ENCODE peak calls at places on chromosomes 6 and 20, in six cellular contexts. One of them, this sample, is unnamed.

GRCh38 chr20:59144179-59144830 is 19.3 kb upstream of the ZNF831 start:
- DNase-seq in right cardiac atrium: no peak
- DNase-seq in stomach: no peak
- DNase-seq in HL-60: no peak
- DNase-seq in SK-N-SH: no peak
- DNase-seq in heart right ventricle: no peak
- DNase-seq in this sample: no peak

GRCh38 chr6:104771258-104771832 is 88.4 kb downstream of the HACE1 start:
- DNase-seq in right cardiac atrium: no peak
- DNase-seq in stomach: no peak
- DNase-seq in heart right ventricle: no peak
- DNase-seq in SK-N-SH: peak; percentile 39
- DNase-seq in HL-60: no peak
- DNase-seq in this sample: no peak

GRCh38 chr6:28446818-28447511 is 3.7 kb upstream of the ZSCAN23 start:
- DNase-seq in SK-N-SH: peak; percentile 60
- DNase-seq in right cardiac atrium: no peak
- DNase-seq in heart right ventricle: no peak
- DNase-seq in stomach: no peak
- DNase-seq in HL-60: no peak
- DNase-seq in this sample: no peak

GRCh38 chr20:6613280-6613861 is 154.1 kb upstream of the BMP2 start:
- DNase-seq in SK-N-SH: no peak
- DNase-seq in stomach: no peak
- DNase-seq in right cardiac atrium: no peak
- DNase-seq in heart right ventricle: no peak
- DNase-seq in HL-60: no peak
- DNase-seq in this sample: no peak

GRCh38 chr6:144580771-144581170 is 295.6 kb downstream of the UTRN start:
- DNase-seq in SK-N-SH: no peak
- DNase-seq in HL-60: no peak
- DNase-seq in stomach: no peak
- DNase-seq in heart right ventricle: no peak
- DNase-seq in right cardiac atrium: no peak
- DNase-seq in this sample: no peak

GRCh38 chr20:46743088-46743487 is 33.6 kb downstream of the SLC2A10 start:
- DNase-seq in heart right ventricle: no peak
- DNase-seq in right cardiac atrium: no peak
- DNase-seq in stomach: no peak
- DNase-seq in HL-60: no peak
- DNase-seq in SK-N-SH: no peak
- DNase-seq in this sample: no peak

GRCh38 chr20:42179768-42180167 is 561.6 kb upstream of the CHD6 start:
- DNase-seq in heart right ventricle: no peak
- DNase-seq in right cardiac atrium: no peak
- DNase-seq in SK-N-SH: no peak
- DNase-seq in HL-60: peak; percentile 22
- DNase-seq in stomach: no peak
- DNase-seq in this sample: no peak

GRCh38 chr6:148566664-148567350 is 180.0 kb upstream of the UST start:
- DNase-seq in right cardiac atrium: no peak
- DNase-seq in stomach: no peak
- DNase-seq in heart right ventricle: no peak
- DNase-seq in SK-N-SH: no peak
- DNase-seq in HL-60: no peak
- DNase-seq in this sample: no peak

GRCh38 chr20:42530855-42531674 is 658.6 kb downstream of the PTPRT start:
- DNase-seq in SK-N-SH: peak; percentile 54
- DNase-seq in stomach: no peak
- DNase-seq in right cardiac atrium: no peak
- DNase-seq in heart right ventricle: peak; percentile 10
- DNase-seq in HL-60: peak; percentile 5
- DNase-seq in this sample: no peak

GRCh38 chr6:97437087-97437486 is 154.1 kb upstream of the MMS22L start:
- DNase-seq in stomach: no peak
- DNase-seq in right cardiac atrium: no peak
- DNase-seq in SK-N-SH: peak; percentile 42
- DNase-seq in heart right ventricle: no peak
- DNase-seq in HL-60: no peak
- DNase-seq in this sample: no peak

GRCh38 chr6:14077193-14077853 is 40.2 kb upstream of the CD83 start:
- DNase-seq in HL-60: no peak
- DNase-seq in right cardiac atrium: no peak
- DNase-seq in SK-N-SH: no peak
- DNase-seq in stomach: no peak
- DNase-seq in heart right ventricle: no peak
- DNase-seq in this sample: no peak

GRCh38 chr6:33732819-33733218 is 13.9 kb downstream of the IP6K3 start:
- DNase-seq in right cardiac atrium: no peak
- DNase-seq in SK-N-SH: no peak
- DNase-seq in stomach: no peak
- DNase-seq in heart right ventricle: no peak
- DNase-seq in HL-60: no peak
- DNase-seq in this sample: no peak

GRCh38 chr20:15011631-15012030 is 674.2 kb upstream of the FLRT3 start:
- DNase-seq in right cardiac atrium: no peak
- DNase-seq in heart right ventricle: no peak
- DNase-seq in SK-N-SH: peak; percentile 27
- DNase-seq in stomach: no peak
- DNase-seq in HL-60: no peak
- DNase-seq in this sample: no peak

GRCh38 chr20:32823737-32824588 is 4.2 kb downstream of the MAPRE1 start:
- DNase-seq in heart right ventricle: no peak
- DNase-seq in SK-N-SH: no peak
- DNase-seq in right cardiac atrium: no peak
- DNase-seq in stomach: no peak
- DNase-seq in HL-60: peak; percentile 75
- DNase-seq in this sample: no peak

GRCh38 chr6:158926429-158926828 is 73.6 kb downstream of the RSPH3 start:
- DNase-seq in SK-N-SH: no peak
- DNase-seq in right cardiac atrium: no peak
- DNase-seq in stomach: no peak
- DNase-seq in heart right ventricle: no peak
- DNase-seq in HL-60: no peak
- DNase-seq in this sample: no peak

GRCh38 chr20:45890077-45890996 is 671 bp downstream of the NEURL2 start:
- DNase-seq in right cardiac atrium: peak; percentile 93
- DNase-seq in heart right ventricle: peak; percentile 87
- DNase-seq in stomach: peak; percentile 83
- DNase-seq in SK-N-SH: peak; percentile 91
- DNase-seq in HL-60: peak; percentile 22
- DNase-seq in this sample: peak; percentile 86

GRCh38 chr20:52859156-52859887 is 112.8 kb upstream of the TSHZ2 start:
- DNase-seq in heart right ventricle: peak; percentile 15
- DNase-seq in stomach: peak; percentile 27
- DNase-seq in right cardiac atrium: no peak
- DNase-seq in SK-N-SH: peak; percentile 58
- DNase-seq in HL-60: no peak
- DNase-seq in this sample: peak; percentile 26

GRCh38 chr6:10510592-10511367 is 10.4 kb upstream of the GCNT2 start:
- DNase-seq in SK-N-SH: peak; percentile 71
- DNase-seq in HL-60: peak; percentile 78
- DNase-seq in heart right ventricle: peak; percentile 65
- DNase-seq in right cardiac atrium: peak; percentile 83
- DNase-seq in stomach: peak; percentile 75
- DNase-seq in this sample: peak; percentile 63

GRCh38 chr6:41702771-41703494 is 32.5 kb downstream of the TFEB start:
- DNase-seq in right cardiac atrium: no peak
- DNase-seq in stomach: no peak
- DNase-seq in HL-60: no peak
- DNase-seq in SK-N-SH: no peak
- DNase-seq in heart right ventricle: no peak
- DNase-seq in this sample: no peak

DNA sequence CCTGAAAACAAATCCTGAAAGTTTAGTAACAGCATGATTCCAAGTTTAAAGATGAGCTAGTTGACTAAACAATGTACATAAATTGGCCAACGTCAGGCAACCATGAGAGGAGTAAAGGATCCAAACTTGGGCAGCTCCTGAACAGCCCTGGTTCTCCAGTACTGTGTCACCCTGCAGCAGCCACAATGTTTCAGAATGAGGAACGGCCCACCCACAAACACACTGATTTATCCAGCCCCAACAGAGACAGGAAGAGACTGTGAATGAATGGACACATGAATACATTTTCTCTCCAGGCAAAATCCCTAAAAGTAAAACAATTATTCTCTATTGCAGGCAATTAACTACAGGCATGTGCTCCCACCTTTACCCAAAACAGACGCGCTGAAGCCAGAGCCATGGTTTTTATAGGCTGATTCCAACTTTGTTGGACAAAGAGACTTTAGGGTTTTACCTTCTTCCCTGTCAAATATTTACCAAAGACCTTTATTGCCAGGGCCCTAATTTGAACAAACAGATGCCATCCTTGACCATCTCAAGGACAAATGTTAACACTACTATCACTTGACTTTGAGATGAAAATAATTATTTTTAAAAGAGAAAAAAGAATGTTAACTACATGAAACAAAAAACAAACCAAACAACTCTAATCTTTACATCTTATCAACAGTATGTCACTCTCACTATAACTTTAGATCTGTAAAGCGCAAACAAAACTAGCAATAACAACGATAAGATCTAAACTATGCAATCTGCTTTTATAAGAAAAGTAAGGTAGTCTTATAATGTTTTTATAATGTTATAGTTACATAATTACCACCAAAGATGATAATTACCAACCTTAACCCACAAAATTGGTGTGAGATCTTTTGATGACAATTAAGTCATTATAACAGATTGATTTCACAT is 22.9 kb downstream of the CNKSR3 start:
- DNase-seq in stomach: no peak
- DNase-seq in right cardiac atrium: no peak
- DNase-seq in SK-N-SH: peak; percentile 43
- DNase-seq in HL-60: no peak
- DNase-seq in heart right ventricle: no peak
- DNase-seq in this sample: no peak
- H3K27ac ChIP-seq in stomach: no peak overlapping the region
- H3K27ac ChIP-seq in right cardiac atrium: no peak overlapping the region
- H3K27ac ChIP-seq in SK-N-SH: peak overlapping the region; percentile 60
- H3K27ac ChIP-seq in HL-60: no peak overlapping the region
- H3K27ac ChIP-seq in heart right ventricle: no peak overlapping the region
- H3K27ac ChIP-seq in this sample: no peak overlapping the region

DNA sequence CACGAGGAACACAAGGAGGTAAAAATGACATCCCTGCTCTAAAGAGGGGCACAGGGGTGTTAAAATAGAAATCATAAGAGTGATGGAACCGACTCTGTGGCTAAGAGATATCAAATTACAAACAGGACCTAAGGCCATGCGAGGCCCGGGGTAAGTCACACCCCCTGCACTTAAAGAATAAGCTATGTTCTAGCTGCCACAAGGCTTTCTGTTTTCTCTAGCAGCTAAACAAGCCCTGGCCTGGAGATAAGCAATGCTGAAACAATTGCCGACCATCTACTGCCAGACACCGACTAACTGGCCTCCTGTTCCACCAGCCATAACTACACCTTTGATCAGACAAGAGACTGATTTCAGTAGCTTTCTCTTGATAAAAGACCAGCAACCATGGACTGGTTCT is 32.4 kb downstream of the MDGA1 start:
- DNase-seq in SK-N-SH: no peak
- DNase-seq in HL-60: no peak
- DNase-seq in stomach: peak; percentile 30
- DNase-seq in right cardiac atrium: no peak
- DNase-seq in heart right ventricle: no peak
- DNase-seq in this sample: no peak
- H3K27ac ChIP-seq in SK-N-SH: peak overlapping the region; percentile 70
- H3K27ac ChIP-seq in HL-60: no peak overlapping the region
- H3K27ac ChIP-seq in stomach: no peak overlapping the region
- H3K27ac ChIP-seq in right cardiac atrium: no peak overlapping the region
- H3K27ac ChIP-seq in heart right ventricle: no peak overlapping the region
- H3K27ac ChIP-seq in this sample: no peak overlapping the region

DNA sequence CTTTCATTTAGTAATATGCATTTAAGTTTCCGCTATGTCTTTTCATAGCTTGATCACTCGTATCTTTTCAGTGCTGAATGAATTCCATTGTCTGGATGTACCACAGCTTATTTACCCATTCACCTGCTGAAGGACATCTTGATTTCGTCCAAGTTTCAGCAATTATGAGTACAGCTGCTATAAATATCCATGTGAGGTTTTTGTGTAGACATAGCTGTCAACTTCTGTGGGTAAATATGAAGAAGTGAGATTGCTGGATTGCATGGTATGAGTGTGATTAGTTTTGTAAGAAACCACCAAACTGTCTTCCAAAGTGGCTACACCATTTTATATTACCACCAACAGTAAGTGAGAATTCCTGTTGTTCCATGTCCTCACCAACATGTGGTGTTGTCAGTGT is 79.2 kb upstream of the STMND1 start:
- DNase-seq in heart right ventricle: no peak
- DNase-seq in HL-60: no peak
- DNase-seq in right cardiac atrium: no peak
- DNase-seq in SK-N-SH: no peak
- DNase-seq in stomach: no peak
- DNase-seq in this sample: no peak
- H3K27ac ChIP-seq in heart right ventricle: no peak overlapping the region
- H3K27ac ChIP-seq in HL-60: no peak overlapping the region
- H3K27ac ChIP-seq in right cardiac atrium: no peak overlapping the region
- H3K27ac ChIP-seq in SK-N-SH: no peak overlapping the region
- H3K27ac ChIP-seq in stomach: no peak overlapping the region
- H3K27ac ChIP-seq in this sample: no peak overlapping the region

GRCh38 chr20:19880256-19881079 is 122.4 kb downstream of the RIN2 start:
- DNase-seq in right cardiac atrium: no peak
- DNase-seq in heart right ventricle: no peak
- DNase-seq in HL-60: no peak
- DNase-seq in SK-N-SH: no peak
- DNase-seq in stomach: no peak
- DNase-seq in this sample: no peak

GRCh38 chr20:19876828-19877227 is 118.8 kb downstream of the RIN2 start:
- DNase-seq in HL-60: no peak
- DNase-seq in right cardiac atrium: no peak
- DNase-seq in stomach: no peak
- DNase-seq in SK-N-SH: no peak
- DNase-seq in heart right ventricle: no peak
- DNase-seq in this sample: no peak

GRCh38 chr20:19874328-19874727 is 116.3 kb downstream of the RIN2 start:
- DNase-seq in heart right ventricle: no peak
- DNase-seq in right cardiac atrium: no peak
- DNase-seq in stomach: no peak
- DNase-seq in SK-N-SH: no peak
- DNase-seq in HL-60: no peak
- DNase-seq in this sample: no peak

GRCh38 chr20:19881080-19881840 is 123.2 kb downstream of the RIN2 start:
- DNase-seq in right cardiac atrium: no peak
- DNase-seq in SK-N-SH: no peak
- DNase-seq in HL-60: no peak
- DNase-seq in stomach: no peak
- DNase-seq in heart right ventricle: no peak
- DNase-seq in this sample: no peak

GRCh38 chr20:19875746-19876145 is 117.7 kb downstream of the RIN2 start:
- DNase-seq in heart right ventricle: no peak
- DNase-seq in HL-60: no peak
- DNase-seq in right cardiac atrium: peak; percentile 42
- DNase-seq in SK-N-SH: no peak
- DNase-seq in stomach: no peak
- DNase-seq in this sample: no peak
- H3K27ac ChIP-seq in heart right ventricle: peak overlapping the region; percentile 5
- H3K27ac ChIP-seq in HL-60: no peak overlapping the region
- H3K27ac ChIP-seq in right cardiac atrium: peak overlapping the region; percentile 79
- H3K27ac ChIP-seq in SK-N-SH: no peak overlapping the region
- H3K27ac ChIP-seq in stomach: peak overlapping the region; percentile 49
- H3K27ac ChIP-seq in this sample: no peak overlapping the region